ENCODE peak calls at places on chromosomes 11 and 22, in four cellular contexts. O is HEK293T; Y is frontal cortex; M is activated CD8-positive, alpha-beta memory T cell treated with anti-CD3 and anti-CD28 coated beads for 48 hours. C is an unnamed sample.

GRCh38 chr11:129374993-129375721 is 491 bp upstream of the BARX2 start:
- DNase-seq in O (peak), Y (peak), M (no peak), C (peak)

GRCh38 chr11:47552086-47552580 is 799 bp downstream of the CELF1 start:
- DNase-seq in O (no peak), Y (no peak), M (no peak), C (peak)

GRCh38 chr11:123145220-123145619 is 49.8 kb downstream of the CLMP start:
- DNase-seq in O (no peak), Y (no peak), M (no peak), C (peak)

GRCh38 chr11:44955019-44955738 is 4.5 kb upstream of the TP53I11 start:
- DNase-seq in O (no peak), Y (no peak), M (no peak), C (peak)

GRCh38 chr11:33387996-33388395 is 130.8 kb downstream of the HIPK3 start:
- DNase-seq in O (no peak), Y (no peak), M (no peak), C (no peak)

GRCh38 chr11:98531576-98531975 is 489.2 kb upstream of the CNTN5 start:
- DNase-seq in O (no peak), Y (no peak), M (no peak), C (no peak)

GRCh38 chr11:27218498-27219038 is 144.4 kb downstream of the CCDC34 start:
- DNase-seq in O (no peak), Y (no peak), M (no peak), C (peak)

GRCh38 chr11:370087-370941 is 1.0 kb downstream of the B4GALNT4 start:
- DNase-seq in O (no peak), Y (peak), M (no peak), C (no peak)

GRCh38 chr11:75384438-75385080 is 14.8 kb upstream of the RPS3 start:
- DNase-seq in O (peak), Y (peak), M (peak), C (peak)

GRCh38 chr11:71268706-71269321 is 16.4 kb upstream of the SHANK2 start:
- DNase-seq in O (no peak), Y (no peak), M (no peak), C (no peak)

GRCh38 chr11:119016216-119017009 is 1.7 kb downstream of the RPS25 start:
- DNase-seq in O (no peak), Y (no peak), M (no peak), C (no peak)

GRCh38 chr11:122045181-122045586 is 70.8 kb downstream of the BLID start:
- DNase-seq in O (no peak), Y (no peak), M (no peak), C (peak)

GRCh38 chr22:24523873-24524272 is 28.7 kb downstream of the UPB1 start:
- DNase-seq in O (no peak), Y (no peak), M (no peak), C (peak)

GRCh38 chr22:21632237-21632895 is at the start of gene CCDC116:
- DNase-seq in O (peak), Y (no peak), M (no peak), C (no peak)

GRCh38 chr11:73288197-73288872 is 16.2 kb downstream of the P2RY6 start:
- DNase-seq in O (no peak), Y (no peak), M (no peak), C (no peak)

GRCh38 chr22:28137036-28137435 is 218.0 kb upstream of the PITPNB start:
- DNase-seq in O (no peak), Y (no peak), M (no peak), C (peak)

GRCh38 chr22:49328630-49329405 is 498.9 kb downstream of the BRD1 start:
- DNase-seq in O (no peak), Y (no peak), M (no peak), C (no peak)

GRCh38 chr22:38131399-38131798 is 20.9 kb upstream of the BAIAP2L2 start:
- DNase-seq in O (no peak), Y (no peak), M (no peak), C (no peak)

GRCh38 chr11:119721129-119722120 is 7.6 kb downstream of the NECTIN1 start:
- DNase-seq in O (peak), Y (peak), M (no peak), C (no peak)

GRCh38 chr22:24583221-24583971 is 9.5 kb downstream of the LRRC75B start:
- DNase-seq in O (no peak), Y (no peak), M (no peak), C (peak)

GRCh38 chr22:20111045-20111688 is 4.7 kb upstream of the RANBP1 start:
- DNase-seq in O (peak), Y (no peak), M (no peak), C (peak)

GRCh38 chr22:46202897-46203589 is 47.0 kb downstream of the CDPF1 start:
- DNase-seq in O (no peak), Y (no peak), M (no peak), C (no peak)

GRCh38 chr22:19530751-19531150 is 6.5 kb upstream of the CLDN5 start:
- DNase-seq in O (peak), Y (no peak), M (no peak), C (no peak)

GRCh38 chr22:41636467-41636866 is 15.4 kb downstream of the XRCC6 start:
- DNase-seq in O (no peak), Y (no peak), M (no peak), C (peak)

GRCh38 chr11:36129955-36130354 is 159.3 kb downstream of the COMMD9 start:
- DNase-seq in O (no peak), Y (no peak), M (no peak), C (no peak)

GRCh38 chr11:36412781-36413383 is 97.2 kb downstream of the TRAF6 start:
- DNase-seq in O (no peak), Y (no peak), M (no peak), C (peak)

GRCh38 chr11:117230286-117230961 is 1.4 kb downstream of the PCSK7 start:
- DNase-seq in O (no peak), Y (no peak), M (no peak), C (peak)

GRCh38 chr22:39710380-39711117 is 140.0 kb downstream of the CACNA1I start:
- DNase-seq in O (no peak), Y (no peak), M (no peak), C (no peak)

GRCh38 chr11:133503776-133504175 is 28.5 kb downstream of the OPCML start:
- DNase-seq in O (no peak), Y (no peak), M (no peak), C (no peak)

GRCh38 chr11:100816823-100817222 is 129.7 kb downstream of the ARHGAP42 start:
- DNase-seq in O (no peak), Y (no peak), M (no peak), C (no peak)

GRCh38 chr11:65575568-65576231 is at the start of gene EHBP1L1:
- DNase-seq in O (peak), Y (peak), M (no peak), C (peak)

GRCh38 chr11:77213029-77213579 is 85.1 kb downstream of the MYO7A start:
- DNase-seq in O (no peak), Y (peak), M (no peak), C (no peak)

GRCh38 chr11:63847363-63847762 is 8.5 kb downstream of the MARK2 start:
- DNase-seq in O (no peak), Y (no peak), M (no peak), C (no peak)

GRCh38 chr11:62603072-62603408 is 1.4 kb upstream of the MTA2 start:
- DNase-seq in O (no peak), Y (no peak), M (no peak), C (no peak)

GRCh38 chr11:64542172-64543125 is 48.6 kb upstream of the SLC22A12 start:
- DNase-seq in O (no peak), Y (no peak), M (no peak), C (no peak)

GRCh38 chr22:44583076-44583760 is 85.2 kb upstream of the RTL6 start:
- DNase-seq in O (no peak), Y (no peak), M (no peak), C (no peak)

GRCh38 chr11:120186799-120187591 is 23.8 kb upstream of the OAF start:
- DNase-seq in O (no peak), Y (peak), M (no peak), C (no peak)

C was measured in astrocyte of the spinal cord.